ENCODE peak calls at places on chromosomes 11 and 22, in eight cellular contexts. C is HFFc6; K is KG1; A is NCI-H1930; Y is stimulated activated CD4-positive, alpha-beta T cell treated with anti-CD3 and anti-CD28 coated beads, Interleukin-12 subunit alpha, Interleukin-12 subunit beta, amount 100 ng/mL, for 24 hours; M is Ammon's horn; D is activated naive CD4-positive, alpha-beta T cell treated with anti-CD3 and anti-CD28 coated beads, Interleukin-2, amount 50 U/mL, for 72 hours; S is MM.1S. H is an unnamed sample.

GRCh38 chr11:68373189-68373809 is 60.9 kb downstream of the LRP5 start:
- DNase-seq in C (peak), K (no peak), A (no peak), Y (no peak), M (no peak), D (no peak), S (no peak), H (no peak)

GRCh38 chr11:124920870-124921609 is 2.0 kb downstream of the HEPN1 start:
- DNase-seq in C (no peak), K (no peak), A (peak), Y (peak), M (no peak), D (peak), S (no peak), H (no peak)

GRCh38 chr11:74050465-74050864 is 41.6 kb upstream of the UCP3 start:
- DNase-seq in C (peak), K (no peak), A (no peak), Y (no peak), M (no peak), D (no peak), S (no peak), H (no peak)

GRCh38 chr22:21698430-21699329 is 32.9 kb downstream of the PPIL2 start:
- DNase-seq in C (peak), K (no peak), A (no peak), Y (no peak), M (no peak), D (no peak), S (no peak), H (no peak)

GRCh38 chr11:70608568-70609314 is 210.4 kb downstream of the CTTN start:
- DNase-seq in C (no peak), K (no peak), A (no peak), Y (no peak), M (no peak), D (no peak), S (no peak), H (peak)

GRCh38 chr11:94825111-94825880 is 57.1 kb downstream of the AMOTL1 start:
- DNase-seq in C (no peak), K (no peak), A (no peak), Y (no peak), M (no peak), D (no peak), S (no peak), H (no peak)

GRCh38 chr11:11973361-11973800 is 35.0 kb downstream of the DKK3 start:
- DNase-seq in C (peak), K (no peak), A (no peak), Y (no peak), M (peak), D (no peak), S (no peak), H (no peak)

GRCh38 chr11:70067591-70068341 is 10.4 kb upstream of the ANO1 start:
- DNase-seq in C (no peak), K (no peak), A (no peak), Y (no peak), M (no peak), D (no peak), S (no peak), H (peak)

GRCh38 chr11:57321996-57322880 is 2.5 kb downstream of the TNKS1BP1 start:
- DNase-seq in C (peak), K (no peak), A (no peak), Y (no peak), M (peak), D (no peak), S (no peak), H (no peak)

GRCh38 chr22:35914665-35915476 is 113.8 kb downstream of the RBFOX2 start:
- DNase-seq in C (peak), K (no peak), A (no peak), Y (no peak), M (peak), D (no peak), S (peak), H (no peak)

GRCh38 chr11:2529173-2529572 is 84.4 kb downstream of the KCNQ1 start:
- DNase-seq in C (no peak), K (no peak), A (no peak), Y (no peak), M (no peak), D (no peak), S (no peak), H (no peak)

GRCh38 chr11:123682976-123683375 is 28.6 kb upstream of the SCN3B start:
- DNase-seq in C (no peak), K (no peak), A (no peak), Y (no peak), M (peak), D (no peak), S (no peak), H (no peak)

GRCh38 chr11:96524475-96524874 is 134.7 kb downstream of the JRKL start:
- DNase-seq in C (no peak), K (no peak), A (no peak), Y (no peak), M (no peak), D (no peak), S (no peak), H (no peak)

GRCh38 chr11:124538019-124538418 is 5.4 kb downstream of the OR8B12 start:
- DNase-seq in C (no peak), K (no peak), A (no peak), Y (no peak), M (no peak), D (no peak), S (no peak), H (no peak)

GRCh38 chr22:23282089-23282501 is 101.8 kb downstream of the BCR start:
- DNase-seq in C (peak), K (no peak), A (no peak), Y (no peak), M (peak), D (no peak), S (no peak), H (no peak)

GRCh38 chr22:21444701-21445436 is 22.3 kb upstream of the TMEM191C start:
- DNase-seq in C (no peak), K (no peak), A (no peak), Y (no peak), M (no peak), D (peak), S (no peak), H (no peak)

GRCh38 chr11:2791521-2792375 is 92.0 kb upstream of the KCNQ1OT1 start:
- DNase-seq in C (no peak), K (no peak), A (no peak), Y (no peak), M (no peak), D (peak), S (no peak), H (no peak)

GRCh38 chr11:47394050-47394321 is 14.4 kb upstream of the SLC39A13 start:
- DNase-seq in C (no peak), K (no peak), A (no peak), Y (no peak), M (peak), D (no peak), S (no peak), H (no peak)

GRCh38 chr11:95378106-95378505 is 147.1 kb upstream of the SESN3 start:
- DNase-seq in C (no peak), K (no peak), A (no peak), Y (no peak), M (no peak), D (no peak), S (no peak), H (no peak)

GRCh38 chr11:126140106-126140931 is 71.1 kb downstream of the RPUSD4 start:
- DNase-seq in C (no peak), K (no peak), A (no peak), Y (no peak), M (no peak), D (no peak), S (no peak), H (no peak)

GRCh38 chr11:59944761-59945160 is 6.5 kb downstream of the OOSP1 start:
- DNase-seq in C (no peak), K (no peak), A (no peak), Y (no peak), M (peak), D (no peak), S (no peak), H (no peak)

GRCh38 chr11:76391039-76391438 is 9.9 kb downstream of the GVQW3 start:
- DNase-seq in C (no peak), K (no peak), A (no peak), Y (no peak), M (no peak), D (no peak), S (no peak), H (no peak)

GRCh38 chr11:69115586-69116560 is 39.9 kb upstream of the SMIM38 start:
- DNase-seq in C (no peak), K (no peak), A (no peak), Y (no peak), M (no peak), D (no peak), S (no peak), H (no peak)

GRCh38 chr11:93783767-93784151 is 323 bp upstream of the MED17 start:
- DNase-seq in C (peak), K (no peak), A (no peak), Y (no peak), M (no peak), D (no peak), S (no peak), H (no peak)

GRCh38 chr11:67438121-67438902 is 830 bp upstream of the PTPRCAP start:
- DNase-seq in C (no peak), K (no peak), A (no peak), Y (no peak), M (no peak), D (peak), S (no peak), H (no peak)

GRCh38 chr11:63635762-63636465 is 21.7 kb upstream of the PLAAT3 start:
- DNase-seq in C (peak), K (peak), A (peak), Y (peak), M (peak), D (peak), S (peak), H (peak)

GRCh38 chr22:19554834-19555404 is 30.7 kb upstream of the CLDN5 start:
- DNase-seq in C (peak), K (no peak), A (no peak), Y (no peak), M (no peak), D (no peak), S (no peak), H (no peak)

GRCh38 chr11:78022397-78023396 is at the start of gene KCTD14:
- DNase-seq in C (no peak), K (no peak), A (peak), Y (no peak), M (no peak), D (no peak), S (no peak), H (no peak)

GRCh38 chr11:57315491-57315890 is 9.3 kb downstream of the TNKS1BP1 start:
- DNase-seq in C (no peak), K (peak), A (no peak), Y (no peak), M (no peak), D (no peak), S (no peak), H (no peak)

H was measured in RPMI8226.